ENCODE peak calls at places on chromosomes 1 and 21, in four cellular contexts. F, O, V and S are unnamed samples.

GRCh38 chr1:158930504-158930903 is 848 bp upstream of the PYHIN1 start:
- DNase-seq in O (peak; percentile 60), F (peak; percentile 27), V (no peak), S (peak; percentile 30)

GRCh38 chr1:48061162-48062136 is 64.3 kb upstream of the TRABD2B start:
- DNase-seq in O (no peak), F (no peak), V (peak; percentile 84), S (no peak)

GRCh38 chr1:187509091-187509490 is 680.3 kb downstream of the PLA2G4A start:
- DNase-seq in O (no peak), V (no peak), F (no peak), S (no peak)

GRCh38 chr1:43541721-43542401 is 11.2 kb downstream of the PTPRF start:
- DNase-seq in F (no peak), O (no peak), V (no peak), S (no peak)

GRCh38 chr1:205961405-205961804 is 18.1 kb upstream of the SLC26A9 start:
- DNase-seq in O (no peak), V (no peak), F (no peak), S (no peak)

GRCh38 chr21:32867587-32867986 is 96.0 kb upstream of the PAXBP1 start:
- DNase-seq in O (no peak), V (no peak), F (no peak), S (no peak)

GRCh38 chr1:25700124-25700523 is 83.5 kb downstream of the MAN1C1 start:
- DNase-seq in V (peak; percentile 57), O (no peak), F (no peak), S (no peak)

GRCh38 chr1:104932030-104932915 is 1182.6 kb downstream of the AMY1C start:
- DNase-seq in F (no peak), V (no peak), O (no peak), S (no peak)

GRCh38 chr21:37220433-37220980 is 46.6 kb downstream of the VPS26C start:
- DNase-seq in O (peak; percentile 43), F (peak; percentile 38), V (peak; percentile 41), S (no peak)

DNA sequence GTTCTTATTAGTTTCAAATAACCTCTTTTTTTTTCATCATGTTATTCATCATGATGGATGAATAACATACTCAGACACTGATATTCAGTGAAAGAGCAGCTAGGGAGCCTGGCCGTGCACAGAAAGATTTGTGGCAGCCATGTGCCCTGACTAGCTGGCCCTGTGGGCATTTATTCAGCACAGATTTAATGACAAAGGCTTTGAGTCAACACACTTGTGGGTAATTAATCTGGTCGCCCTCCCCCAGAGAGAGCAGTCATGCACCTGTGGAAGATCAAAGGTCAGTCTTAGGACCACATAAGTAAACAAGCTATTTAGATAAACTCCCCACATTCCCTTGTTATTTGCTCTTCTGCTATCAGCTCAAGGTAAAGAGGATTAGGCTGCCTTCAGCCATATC is 153.2 kb upstream of the HMCN1 start:
- DNase-seq in F (no peak), V (no peak), O (no peak), S (no peak)
- H3K9me3 ChIP-seq in F (no peaks in the 10 kb centered on the region), V (no peaks in the 10 kb centered on the region), O (peaks cover 4% of the 10 kb centered on the region), S (peaks cover 11% of the 10 kb centered on the region)

GRCh38 chr21:9758888-9759287 is 762.5 kb upstream of the TPTE start:
- DNase-seq in O (no peak), F (no peak), V (no peak), S (no peak)

GRCh38 chr21:9756677-9757076 is 764.7 kb upstream of the TPTE start:
- DNase-seq in V (no peak), O (no peak), F (no peak), S (no peak)

GRCh38 chr21:9760398-9761074 is 760.8 kb upstream of the TPTE start:
- DNase-seq in F (no peak), O (no peak), V (no peak), S (no peak)

GRCh38 chr21:9758141-9758540 is 763.2 kb upstream of the TPTE start:
- DNase-seq in V (no peak), O (no peak), F (no peak), S (no peak)

DNA sequence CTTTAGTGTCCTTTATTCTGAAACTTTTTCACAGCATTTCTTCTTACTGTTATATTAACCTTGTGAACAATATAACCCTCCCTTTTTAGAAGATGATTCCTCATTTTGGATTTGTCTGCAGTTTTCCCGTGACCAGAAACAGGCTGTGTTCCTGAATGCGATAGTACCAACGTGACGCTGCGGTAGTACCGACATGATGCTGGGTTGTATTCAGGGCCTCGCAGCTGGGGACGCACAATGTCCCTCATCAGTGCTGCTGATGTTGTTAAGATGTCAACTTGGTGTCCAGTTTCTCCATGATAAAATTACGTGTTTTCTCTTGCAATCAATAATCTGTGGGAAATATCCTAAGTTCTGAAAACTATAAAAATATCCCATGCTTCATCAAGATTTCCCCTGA is 761.4 kb upstream of the TPTE start:
- DNase-seq in V (no peak), O (no peak), F (no peak), S (no peak)
- H3K9me3 ChIP-seq in V (peaks cover 39% of the 10 kb centered on the region), O (no peaks in the 10 kb centered on the region), F (no peaks in the 10 kb centered on the region), S (peaks cover 34% of the 10 kb centered on the region)

GRCh38 chr1:29607236-29607635 is 370.9 kb downstream of the PTPRU start:
- DNase-seq in O (no peak), F (no peak), V (no peak), S (no peak)
- H3K9me3 ChIP-seq in O (no peaks in the 10 kb centered on the region), F (no peaks in the 10 kb centered on the region), V (no peaks in the 10 kb centered on the region), S (no peaks in the 10 kb centered on the region)

GRCh38 chr21:44625756-44626155 is 1.1 kb upstream of the KRTAP10-9 start:
- DNase-seq in V (no peak), F (no peak), O (no peak), S (no peak)

GRCh38 chr21:44626262-44626661 is 631 bp upstream of the KRTAP10-9 start:
- DNase-seq in F (no peak), O (no peak), V (no peak), S (no peak)

GRCh38 chr21:44628707-44629391 is 2.0 kb downstream of the KRTAP10-9 start:
- DNase-seq in V (peak; percentile 27), O (no peak), F (no peak), S (no peak)

GRCh38 chr21:44623575-44623974 is 3.3 kb upstream of the KRTAP10-9 start:
- DNase-seq in F (no peak), V (no peak), O (no peak), S (no peak)

GRCh38 chr21:44626673-44627143 is at the start of gene KRTAP10-9:
- DNase-seq in F (no peak), V (no peak), O (no peak), S (no peak)
- H3K9me3 ChIP-seq in F (peaks cover 7% of the 10 kb centered on the region), V (no peaks in the 10 kb centered on the region), O (peaks cover 4% of the 10 kb centered on the region), S (peaks cover 33% of the 10 kb centered on the region)

GRCh38 chr1:184836081-184836480 is 81.4 kb upstream of the EDEM3 start:
- DNase-seq in V (no peak), F (no peak), O (no peak), S (no peak)
- H3K9me3 ChIP-seq in V (no peaks in the 10 kb centered on the region), F (no peaks in the 10 kb centered on the region), O (no peaks in the 10 kb centered on the region), S (no peaks in the 10 kb centered on the region)

GRCh38 chr21:20720623-20721022 is 277.6 kb upstream of the NCAM2 start:
- DNase-seq in V (no peak), O (no peak), F (no peak), S (no peak)
- H3K9me3 ChIP-seq in V (no peaks in the 10 kb centered on the region), O (no peaks in the 10 kb centered on the region), F (no peaks in the 10 kb centered on the region), S (peaks cover 11% of the 10 kb centered on the region)

DNA sequence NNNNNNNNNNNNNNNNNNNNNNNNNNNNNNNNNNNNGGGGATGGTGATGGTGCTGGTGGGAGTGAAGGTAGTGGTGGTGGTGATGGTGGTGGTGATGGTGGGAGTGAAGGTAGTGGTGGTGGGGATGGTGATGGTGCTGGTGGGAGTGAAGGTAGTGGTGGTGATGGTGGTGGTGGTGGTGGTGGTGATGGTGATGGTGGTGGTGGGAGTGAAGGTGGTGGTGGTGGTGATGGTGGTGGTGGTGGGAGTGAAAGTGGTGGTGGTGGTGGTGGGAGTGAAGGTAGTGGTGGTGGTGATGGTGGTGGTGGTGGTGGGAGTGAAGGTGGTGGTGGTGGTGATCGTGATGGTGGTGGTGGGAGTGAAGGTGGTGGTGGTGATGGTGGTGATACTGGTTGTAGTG is 93.6 kb downstream of the CRYAA start:
- DNase-seq in V (no peak), O (no peak), F (peak; percentile 8), S (no peak)
- H3K9me3 ChIP-seq in V (no peaks in the 10 kb centered on the region), O (no peaks in the 10 kb centered on the region), F (no peaks in the 10 kb centered on the region), S (no peaks in the 10 kb centered on the region)

GRCh38 chr21:39881661-39882060 is 14.4 kb downstream of the PCP4 start:
- DNase-seq in O (no peak), V (no peak), F (no peak), S (no peak)

GRCh38 chr21:39885119-39885848 is 18.0 kb downstream of the PCP4 start:
- DNase-seq in F (no peak), O (no peak), V (peak; percentile 27), S (no peak)

GRCh38 chr21:39882186-39882882 is 15.1 kb downstream of the PCP4 start:
- DNase-seq in F (no peak), O (no peak), V (no peak), S (no peak)
- H3K9me3 ChIP-seq in F (no peaks in the 10 kb centered on the region), O (no peaks in the 10 kb centered on the region), V (no peaks in the 10 kb centered on the region), S (no peaks in the 10 kb centered on the region)

GRCh38 chr1:168261390-168261789 is 19.3 kb upstream of the TBX19 start:
- DNase-seq in V (no peak), O (no peak), F (no peak), S (no peak)

GRCh38 chr1:168266644-168267186 is 14.0 kb upstream of the TBX19 start:
- DNase-seq in F (no peak), V (no peak), O (no peak), S (no peak)

GRCh38 chr1:168263130-168263529 is 17.5 kb upstream of the TBX19 start:
- DNase-seq in V (no peak), F (no peak), O (no peak), S (no peak)

GRCh38 chr1:168265596-168265995 is 15.1 kb upstream of the TBX19 start:
- DNase-seq in O (no peak), V (no peak), F (no peak), S (no peak)

GRCh38 chr1:168264296-168264695 is 16.4 kb upstream of the TBX19 start:
- DNase-seq in V (no peak), O (no peak), F (no peak), S (no peak)
- H3K9me3 ChIP-seq in V (no peaks in the 10 kb centered on the region), O (no peaks in the 10 kb centered on the region), F (no peaks in the 10 kb centered on the region), S (no peaks in the 10 kb centered on the region)